ENCODE peak calls at places on chromosomes 3 and 15, in eight cellular contexts. F is Peyer's patch, I is fibroblast of lung, B is neural progenitor cell, D is neuronal stem cell, R is psoas muscle, Q is thoracic aorta, V is tibial artery. J is an unnamed sample. For H3K4me1, the result is how much of the 10 kb centered on the place peaks cover.

GRCh38 chr15:61047783-61048182 is 181.3 kb downstream of the RORA start:
- DNase-seq in F (no peak), I (peak), B (no peak), D (no peak), R (no peak), Q (no peak), V (no peak), J (no peak)

GRCh38 chr3:10294030-10294591 is 1.4 kb upstream of the GHRL start:
- DNase-seq in F (no peak), I (no peak), B (no peak), D (no peak), R (no peak), Q (no peak), V (no peak), J (no peak)

GRCh38 chr3:71846189-71846588 is 61.2 kb upstream of the PROK2 start:
- DNase-seq in F (no peak), I (no peak), B (no peak), D (no peak), R (no peak), Q (no peak), V (no peak), J (no peak)

GRCh38 chr3:140717915-140718314 is 40.1 kb downstream of the TRIM42 start:
- DNase-seq in F (no peak), I (no peak), B (no peak), D (no peak), R (no peak), Q (no peak), V (no peak), J (no peak)

GRCh38 chr15:67882487-67883227 is 42.8 kb upstream of the RNU6-1 start:
- DNase-seq in F (no peak), I (no peak), B (no peak), D (no peak), R (no peak), Q (no peak), V (no peak), J (no peak)

GRCh38 chr3:39141211-39141995 is 12.0 kb downstream of the CSRNP1 start:
- DNase-seq in F (peak), I (peak), B (no peak), D (no peak), R (peak), Q (no peak), V (peak), J (no peak)

GRCh38 chr15:70327328-70328136 is 229.8 kb upstream of the TLE3 start:
- DNase-seq in F (no peak), I (peak), B (no peak), D (no peak), R (no peak), Q (no peak), V (no peak), J (no peak)

GRCh38 chr3:108899530-108899929 is 54.1 kb downstream of the GUCA1C start:
- DNase-seq in F (no peak), I (no peak), B (peak), D (no peak), R (no peak), Q (no peak), V (no peak), J (no peak)

GRCh38 chr3:75631541-75631940 is 32.6 kb upstream of the FRG2C start:
- DNase-seq in F (no peak), I (no peak), B (no peak), D (no peak), R (no peak), Q (no peak), V (peak), J (no peak)

GRCh38 chr3:126270145-126270811 is 86.9 kb downstream of the KLF15 start:
- DNase-seq in F (no peak), I (peak), B (no peak), D (no peak), R (peak), Q (peak), V (peak), J (no peak)

GRCh38 chr3:18951333-18951732 is 197.0 kb upstream of the KCNH8 start:
- DNase-seq in F (no peak), I (no peak), B (no peak), D (no peak), R (no peak), Q (no peak), V (no peak), J (no peak)

GRCh38 chr3:100209948-100210776 is 50.6 kb upstream of the TBC1D23 start:
- DNase-seq in F (no peak), I (no peak), B (no peak), D (no peak), R (no peak), Q (no peak), V (no peak), J (peak)

GRCh38 chr15:70259030-70259424 is 161.3 kb upstream of the TLE3 start:
- DNase-seq in F (peak), I (peak), B (no peak), D (no peak), R (peak), Q (no peak), V (peak), J (peak)

GRCh38 chr15:63093486-63094205 is 28.0 kb upstream of the LACTB start:
- DNase-seq in F (peak), I (peak), B (peak), D (peak), R (peak), Q (peak), V (peak), J (peak)

GRCh38 chr15:65460948-65461347 is 38.2 kb upstream of the IGDCC4 start:
- DNase-seq in F (no peak), I (peak), B (no peak), D (no peak), R (no peak), Q (no peak), V (no peak), J (no peak)

GRCh38 chr15:67322481-67322880 is 67.9 kb downstream of the IQCH start:
- DNase-seq in F (no peak), I (peak), B (no peak), D (no peak), R (no peak), Q (no peak), V (no peak), J (no peak)

GRCh38 chr3:45337839-45338470 is 50.4 kb upstream of the LARS2 start:
- DNase-seq in F (no peak), I (no peak), B (no peak), D (no peak), R (no peak), Q (no peak), V (no peak), J (no peak)

GRCh38 chr15:100759698-100760356 is 119.8 kb upstream of the ALDH1A3 start:
- DNase-seq in F (no peak), I (peak), B (no peak), D (no peak), R (peak), Q (no peak), V (no peak), J (no peak)

GRCh38 chr15:69400850-69401249 is 13.3 kb upstream of the KIF23 start:
- DNase-seq in F (no peak), I (no peak), B (no peak), D (no peak), R (no peak), Q (no peak), V (no peak), J (no peak)

GRCh38 chr3:33044676-33045075 is 52.3 kb downstream of the GLB1 start:
- DNase-seq in F (no peak), I (no peak), B (no peak), D (no peak), R (no peak), Q (no peak), V (no peak), J (peak)

GRCh38 chr3:10494180-10494579 is 11.2 kb downstream of the ATP2B2 start:
- DNase-seq in F (no peak), I (no peak), B (no peak), D (no peak), R (no peak), Q (no peak), V (no peak), J (no peak)

GRCh38 chr3:126968328-126968994 is 14.5 kb upstream of the PLXNA1 start:
- DNase-seq in F (no peak), I (no peak), B (no peak), D (no peak), R (no peak), Q (no peak), V (no peak), J (no peak)

GRCh38 chr3:46561951-46562350 is 4.2 kb downstream of the LRRC2 start:
- DNase-seq in F (no peak), I (peak), B (no peak), D (no peak), R (no peak), Q (no peak), V (no peak), J (no peak)

GRCh38 chr3:126355777-126356372 is 1.3 kb downstream of the KLF15 start:
- DNase-seq in F (peak), I (peak), B (peak), D (peak), R (peak), Q (peak), V (peak), J (no peak)

GRCh38 chr3:16140116-16140893 is 34.2 kb upstream of the GALNT15 start:
- DNase-seq in F (no peak), I (peak), B (no peak), D (no peak), R (peak), Q (peak), V (peak), J (no peak)

GRCh38 chr3:121545049-121545563 is 682 bp downstream of the POLQ start:
- DNase-seq in F (no peak), I (peak), B (peak), D (no peak), R (no peak), Q (no peak), V (no peak), J (no peak)

GRCh38 chr15:49953421-49953820 is 165.6 kb downstream of the ATP8B4 start:
- DNase-seq in F (no peak), I (no peak), B (peak), D (no peak), R (no peak), Q (no peak), V (no peak), J (no peak)

GRCh38 chr15:73897441-73898261 is 24.3 kb downstream of the TBC1D21 start:
- DNase-seq in F (no peak), I (peak), B (peak), D (peak), R (peak), Q (no peak), V (peak), J (peak)

GRCh38 chr3:197248341-197248740 is 50.1 kb downstream of the DLG1 start:
- DNase-seq in F (no peak), I (no peak), B (no peak), D (no peak), R (no peak), Q (no peak), V (no peak), J (no peak)
- H3K4me3 ChIP-seq in F (no peak), I (no peak), B (peak), D (no peak), R (no peak), Q (no peak), V (no peak), J (no peak)

GRCh38 chr3:160883373-160883772 is 127.3 kb downstream of the PPM1L start:
- DNase-seq in F (no peak), I (no peak), B (no peak), D (no peak), R (no peak), Q (no peak), V (no peak), J (no peak)
- H3K4me1 ChIP-seq in F (under half), I (under half), B (under half), D (under half), R (under half), Q (under half), V (under half), J (under half)

GRCh38 chr3:13348671-13349396 is 71.3 kb downstream of the NUP210 start:
- DNase-seq in F (peak), I (peak), B (peak), D (no peak), R (no peak), Q (no peak), V (no peak), J (peak)
- H3K27ac ChIP-seq in F (no peak), I (no peak), B (peak), D (peak), R (no peak), Q (no peak), V (no peak), J (peak)

DNA sequence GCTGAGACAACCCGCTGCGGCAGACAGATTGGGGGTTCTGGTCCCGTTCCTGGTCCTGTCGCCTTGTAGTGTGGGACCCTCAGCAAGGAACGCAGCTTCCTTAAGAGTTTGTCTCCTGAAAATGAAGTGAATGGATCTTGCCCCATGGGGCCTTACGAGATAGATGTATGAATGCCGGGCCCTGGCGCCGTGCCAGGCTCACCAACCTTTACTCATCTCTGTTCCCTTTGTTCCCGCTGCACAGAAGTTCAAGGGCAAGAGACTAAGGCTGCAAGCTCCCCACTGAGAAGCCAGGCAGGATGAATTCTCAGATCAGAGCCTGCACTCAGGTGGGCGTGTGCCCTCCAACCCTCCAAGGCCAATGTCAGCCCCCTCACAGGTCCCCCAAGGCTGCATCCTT is 162.7 kb upstream of the IQSEC1 start:
- DNase-seq in F (no peak), I (no peak), B (no peak), D (no peak), R (no peak), Q (no peak), V (no peak), J (no peak)
- H3K4me3 ChIP-seq in F (no peak), I (no peak), B (no peak), D (no peak), R (no peak), Q (no peak), V (no peak), J (no peak)

GRCh38 chr3:172151610-172152293 is 112.4 kb downstream of the FNDC3B start:
- DNase-seq in F (no peak), I (no peak), B (no peak), D (no peak), R (no peak), Q (no peak), V (no peak), J (no peak)
- H3K4me1 ChIP-seq in F (under half), I (under half), B (half or more), D (under half), R (half or more), Q (half or more), V (half or more), J (under half)

GRCh38 chr15:82306791-82307713 is 42.2 kb downstream of the GOLGA6L10 start:
- DNase-seq in F (no peak), I (no peak), B (no peak), D (no peak), R (no peak), Q (no peak), V (peak), J (no peak)

GRCh38 chr15:82307714-82308081 is 41.6 kb downstream of the GOLGA6L10 start:
- DNase-seq in F (no peak), I (no peak), B (no peak), D (no peak), R (no peak), Q (no peak), V (peak), J (no peak)

GRCh38 chr15:82309802-82310201 is 39.5 kb downstream of the GOLGA6L10 start:
- DNase-seq in F (no peak), I (no peak), B (no peak), D (no peak), R (no peak), Q (no peak), V (no peak), J (no peak)

GRCh38 chr15:82303956-82304640 is 41.5 kb downstream of the SAXO2 start:
- DNase-seq in F (no peak), I (no peak), B (no peak), D (no peak), R (no peak), Q (no peak), V (no peak), J (no peak)

DNA sequence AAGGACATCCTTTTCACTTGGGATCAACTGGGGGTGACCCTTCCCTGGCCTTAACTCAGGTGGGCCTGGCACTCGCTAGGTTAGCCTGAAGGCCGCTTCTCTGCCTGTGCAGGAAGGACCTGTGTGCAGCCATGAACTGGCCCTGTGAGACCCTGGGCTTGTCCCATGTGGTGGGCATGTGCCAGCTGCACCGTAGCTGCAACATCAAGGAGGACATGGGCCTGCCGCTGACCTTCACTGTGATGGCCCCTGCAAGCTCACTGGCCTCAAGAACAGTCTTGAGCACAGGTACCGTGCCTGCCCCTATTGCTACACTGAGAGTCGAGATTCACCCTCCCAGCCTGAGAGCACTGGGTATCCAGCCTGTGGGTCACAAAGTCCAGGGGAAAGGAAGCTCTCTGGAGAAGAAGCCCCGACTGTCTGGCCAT is 43.0 kb downstream of the SAXO2 start:
- DNase-seq in F (no peak), I (no peak), B (no peak), D (no peak), R (no peak), Q (no peak), V (peak), J (no peak)
- H3K27ac ChIP-seq in F (no peak), I (no peak), B (no peak), D (no peak), R (no peak), Q (no peak), V (no peak), J (no peak)

GRCh38 chr3:170095771-170096170 is 58.0 kb downstream of the GPR160 start:
- DNase-seq in F (no peak), I (no peak), B (no peak), D (no peak), R (no peak), Q (no peak), V (no peak), J (no peak)
- H3K4me3 ChIP-seq in F (no peak), I (no peak), B (no peak), D (no peak), R (no peak), Q (no peak), V (no peak), J (no peak)

GRCh38 chr15:31357148-31357547 is 30.5 kb downstream of the KLF13 start:
- DNase-seq in F (peak), I (no peak), B (no peak), D (no peak), R (no peak), Q (no peak), V (no peak), J (peak)
- H3K4me1 ChIP-seq in F (under half), I (under half), B (under half), D (under half), R (half or more), Q (half or more), V (half or more), J (half or more)

J was measured in CD4-positive, alpha-beta memory T cell.